ENCODE peak calls at places on chromosomes 2 and 18, in four cellular contexts. I, B, N and F are unnamed samples.
A peak's percentile ranks its signal among the peaks of the same experiment; 100 is the strongest.

GRCh38 chr2:97849881-97850540 is 136.6 kb downstream of the ZAP70 start:
- DNase-seq in I (no peak), B (no peak), N (peak; percentile 81), F (no peak)

GRCh38 chr2:84970266-84970955 is 550 bp upstream of the KCMF1 start:
- DNase-seq in I (peak; percentile 53), B (peak; percentile 70), N (peak; percentile 46), F (peak; percentile 78)

GRCh38 chr2:169086893-169087467 is 17.6 kb downstream of the DHRS9 start:
- DNase-seq in I (no peak), B (no peak), N (no peak), F (no peak)

GRCh38 chr2:233101826-233102225 is 41.7 kb downstream of the INPP5D start:
- DNase-seq in I (no peak), B (no peak), N (no peak), F (no peak)

GRCh38 chr2:103739216-103739615 is 977.4 kb downstream of the TMEM182 start:
- DNase-seq in I (no peak), B (no peak), N (no peak), F (no peak)

GRCh38 chr2:229642371-229642770 is 72.0 kb downstream of the DNER start:
- DNase-seq in I (no peak), B (no peak), N (no peak), F (no peak)

GRCh38 chr2:67733517-67733916 is 329.3 kb downstream of the C1D start:
- DNase-seq in I (peak; percentile 1), B (peak; percentile 8), N (peak; percentile 49), F (no peak)

GRCh38 chr2:198374375-198375072 is 570.1 kb downstream of the PLCL1 start:
- DNase-seq in I (peak; percentile 31), B (no peak), N (peak; percentile 6), F (no peak)

GRCh38 chr2:27798948-27799645 is 27.6 kb downstream of the MRPL33 start:
- DNase-seq in I (no peak), B (no peak), N (peak; percentile 100), F (peak; percentile 42)

GRCh38 chr2:1770566-1771380 is 26.5 kb upstream of the PXDN start:
- DNase-seq in I (no peak), B (no peak), N (no peak), F (no peak)

GRCh38 chr18:51668101-51668500 is 470.6 kb upstream of the MEX3C start:
- DNase-seq in I (peak; percentile 85), B (peak; percentile 10), N (peak; percentile 14), F (peak; percentile 47)

GRCh38 chr2:126769118-126769517 is 113.2 kb downstream of the GYPC start:
- DNase-seq in I (no peak), B (no peak), N (no peak), F (no peak)

GRCh38 chr18:45715212-45715780 is 8.7 kb upstream of the SLC14A1 start:
- DNase-seq in I (no peak), B (no peak), N (no peak), F (no peak)

GRCh38 chr2:239106314-239106908 is 258.5 kb downstream of the TWIST2 start:
- DNase-seq in I (peak; percentile 53), B (peak; percentile 44), N (peak; percentile 32), F (peak; percentile 72)

GRCh38 chr2:102048465-102048864 is 56.7 kb downstream of the IL1R2 start:
- DNase-seq in I (no peak), B (no peak), N (peak; percentile 76), F (no peak)

GRCh38 chr18:76602169-76602568 is 107.1 kb upstream of the ZNF516 start:
- DNase-seq in I (no peak), B (no peak), N (no peak), F (no peak)

GRCh38 chr2:233130024-233130423 is 69.9 kb downstream of the INPP5D start:
- DNase-seq in I (no peak), B (no peak), N (no peak), F (no peak)

GRCh38 chr2:172813314-172813888 is 77.8 kb downstream of the RAPGEF4 start:
- DNase-seq in I (no peak), B (no peak), N (peak; percentile 44), F (no peak)

GRCh38 chr2:218223046-218223445 is 6.1 kb downstream of the ARPC2 start:
- DNase-seq in I (no peak), B (no peak), N (peak; percentile 49), F (no peak)

GRCh38 chr2:12430036-12430795 is 286.5 kb upstream of the TRIB2 start:
- DNase-seq in I (no peak), B (no peak), N (peak; percentile 39), F (no peak)

GRCh38 chr2:197209742-197210408 is 100.7 kb downstream of the ANKRD44 start:
- DNase-seq in I (no peak), B (no peak), N (peak; percentile 86), F (no peak)

GRCh38 chr2:1907849-1908533 is 163.7 kb upstream of the PXDN start:
- DNase-seq in I (no peak), B (no peak), N (no peak), F (no peak)